ENCODE peak calls at places on chromosome 19, in ten cellular contexts. W is fibroblast of mammary gland, R is left lung, U is HCT116, M is left ventricle myocardium inferior, E is breast epithelium, I is body of pancreas, H is astrocyte of the spinal cord, G is heart left ventricle, J is A549. D is an unnamed sample.

GRCh38 chr19:35211545-35212230 is 16.9 kb downstream of the FAM187B start:
- DNase-seq in E (peak; percentile 58), M (peak; percentile 33), J (no peak), U (no peak), R (no peak), H (no peak), W (no peak), I (peak; percentile 43), G (peak; percentile 55), D (peak; percentile 39)

GRCh38 chr19:16159655-16160054 is 13.7 kb downstream of the CIB3 start:
- DNase-seq in E (no peak), J (no peak), I (no peak), U (no peak), W (no peak), G (no peak), M (no peak), R (no peak), H (no peak), D (no peak)

GRCh38 chr19:45446295-45446694 is 21.5 kb upstream of the FOSB start:
- DNase-seq in H (peak; percentile 53), U (no peak), R (no peak), W (peak; percentile 69), E (no peak), I (no peak), G (no peak), J (peak; percentile 83), M (no peak), D (no peak)

GRCh38 chr19:18433735-18434398 is 4.1 kb downstream of the ISYNA1 start:
- DNase-seq in W (no peak), G (no peak), R (no peak), U (no peak), H (no peak), I (no peak), M (no peak), E (no peak), J (no peak), D (peak; percentile 34)

GRCh38 chr19:916645-917322 is 349 bp upstream of the KISS1R start:
- DNase-seq in R (no peak), E (no peak), M (no peak), H (no peak), G (no peak), U (no peak), I (peak; percentile 49), J (no peak), W (no peak), D (peak; percentile 42)

GRCh38 chr19:3857449-3858003 is 11.3 kb downstream of the ZFR2 start:
- DNase-seq in W (no peak), I (no peak), U (no peak), H (no peak), R (no peak), E (no peak), J (no peak), M (no peak), G (no peak), D (no peak)

GRCh38 chr19:17090501-17091074 is 15.0 kb downstream of the MYO9B start:
- DNase-seq in W (peak; percentile 58), G (no peak), U (no peak), J (no peak), E (no peak), H (no peak), R (no peak), M (no peak), I (no peak), D (no peak)

GRCh38 chr19:44696939-44697669 is 1.8 kb upstream of the CEACAM16 start:
- DNase-seq in J (no peak), I (peak; percentile 88), W (no peak), G (no peak), U (no peak), R (no peak), E (no peak), M (no peak), H (no peak), D (no peak)

GRCh38 chr19:15640294-15640903 is at the start of gene CYP4F3:
- DNase-seq in I (peak; percentile 74), J (peak; percentile 96), W (no peak), E (peak; percentile 41), U (peak; percentile 80), M (peak; percentile 74), R (peak; percentile 89), H (no peak), G (peak; percentile 77), D (peak; percentile 37)

GRCh38 chr19:44607049-44607448 is 6.3 kb upstream of the IGSF23 start:
- DNase-seq in U (no peak), H (no peak), G (no peak), E (no peak), M (no peak), R (no peak), W (peak; percentile 47), J (peak; percentile 67), I (no peak), D (no peak)

GRCh38 chr19:6062274-6062673 is 48.0 kb downstream of the RFX2 start:
- DNase-seq in R (peak; percentile 82), E (peak; percentile 33), G (peak; percentile 64), W (peak; percentile 60), I (no peak), U (no peak), M (no peak), J (no peak), H (peak; percentile 32), D (peak; percentile 59)

GRCh38 chr19:52170304-52170703 is 1.1 kb downstream of the ZNF836 start:
- DNase-seq in I (no peak), W (no peak), E (no peak), H (no peak), U (no peak), J (no peak), R (no peak), G (no peak), M (no peak), D (no peak)

GRCh38 chr19:30802424-30803013 is 430.3 kb downstream of the ZNF536 start:
- DNase-seq in W (no peak), H (no peak), M (no peak), R (no peak), G (no peak), E (no peak), U (no peak), J (no peak), I (no peak), D (no peak)

GRCh38 chr19:38152461-38153379 is 71.3 kb downstream of the DPF1 start:
- DNase-seq in R (no peak), I (no peak), W (no peak), H (peak; percentile 76), U (no peak), M (peak; percentile 41), J (no peak), E (no peak), G (peak; percentile 51), D (no peak)

GRCh38 chr19:10774893-10775292 is 57.0 kb downstream of the DNM2 start:
- DNase-seq in U (no peak), G (no peak), H (no peak), M (no peak), I (no peak), J (no peak), R (no peak), E (no peak), W (peak; percentile 26), D (no peak)

GRCh38 chr19:8938576-8938975 is 71.6 kb downstream of the MUC16 start:
- DNase-seq in I (no peak), M (no peak), R (no peak), E (no peak), U (no peak), W (no peak), H (no peak), G (no peak), J (no peak), D (no peak)

GRCh38 chr19:2122251-2122650 is 25.5 kb downstream of the IZUMO4 start:
- DNase-seq in R (no peak), M (no peak), H (no peak), G (no peak), I (no peak), W (no peak), J (no peak), U (no peak), E (no peak), D (no peak)
- TF ChIP-seq CTCF in R (no peak), M (no peak), H (no peak), G (no peak), I (no peak), W (no peak), J (no peak), U (no peak), E (no peak), D (no peak)

GRCh38 chr19:33428627-33429013 is 55.1 kb downstream of the CEBPG start:
- DNase-seq in U (no peak), R (peak; percentile 27), H (no peak), W (no peak), J (no peak), I (no peak), G (peak; percentile 4), E (no peak), M (peak; percentile 4), D (no peak)
- H3K4me3 ChIP-seq in U (no peak overlapping the region), R (no peak overlapping the region), H (no peak overlapping the region), W (no peak overlapping the region), J (no peak overlapping the region), I (no peak overlapping the region), G (no peak overlapping the region), E (no peak overlapping the region), M (no peak overlapping the region), D (no peak overlapping the region)

GRCh38 chr19:13909430-13909829 is 3.4 kb downstream of the CC2D1A start:
- DNase-seq in W (no peak), H (no peak), G (no peak), U (no peak), E (no peak), M (no peak), R (no peak), J (no peak), I (peak; percentile 81), D (no peak)
- TF ChIP-seq CTCF in W (no peak), H (no peak), G (no peak), U (no peak), E (no peak), M (no peak), R (no peak), J (no peak), I (no peak), D (no peak)

GRCh38 chr19:12478234-12478941 is 6.2 kb downstream of the ZNF709 start:
- DNase-seq in G (no peak), U (no peak), I (no peak), W (no peak), J (no peak), R (no peak), E (no peak), M (no peak), H (no peak), D (no peak)
- H3K4me3 ChIP-seq in G (no peak overlapping the region), U (no peak overlapping the region), I (no peak overlapping the region), W (no peak overlapping the region), J (no peak overlapping the region), R (no peak overlapping the region), E (no peak overlapping the region), M (no peak overlapping the region), H (no peak overlapping the region), D (no peak overlapping the region)

DNA sequence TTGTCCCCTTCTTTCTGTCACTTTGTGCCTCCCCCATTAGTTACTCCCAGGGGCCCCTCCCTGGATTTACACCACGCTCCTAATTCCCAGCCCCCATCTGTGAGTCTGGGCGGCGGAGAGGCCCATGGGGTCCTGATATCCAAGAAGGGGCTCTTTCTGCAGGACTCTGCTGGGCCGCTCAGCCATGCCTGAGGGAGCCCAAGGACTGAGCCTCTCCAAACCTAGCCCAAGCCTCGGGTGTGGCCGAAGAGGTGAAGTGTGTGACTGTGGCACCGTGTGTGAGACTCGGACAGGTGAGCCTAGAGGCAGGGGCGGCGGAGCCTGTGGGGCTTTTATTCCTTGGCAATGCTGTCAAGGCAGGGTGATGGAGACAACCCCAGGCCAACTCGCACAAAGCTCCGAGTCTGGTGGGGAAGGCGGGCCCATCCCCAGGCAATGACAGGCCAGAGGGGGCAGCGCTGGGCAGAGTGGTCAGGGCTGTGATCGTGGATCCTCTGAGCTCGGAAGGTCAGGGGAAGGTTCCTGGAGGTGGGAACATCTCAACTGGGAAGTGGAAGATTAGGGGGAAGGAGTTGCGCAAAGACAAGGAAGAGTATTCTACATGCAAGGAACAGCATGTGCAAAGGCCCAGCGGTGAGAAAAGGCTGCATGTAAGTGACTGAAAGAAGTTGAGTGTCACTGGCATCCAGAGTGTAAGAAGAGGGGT is 1.6 kb downstream of the PLEKHG2 start:
- DNase-seq in R (no peak), J (peak; percentile 77), E (no peak), G (no peak), I (no peak), H (no peak), W (peak; percentile 39), U (no peak), M (no peak), D (no peak)
- TF ChIP-seq CTCF in R (no peak), J (peak; percentile 51), E (no peak), G (no peak), I (no peak), H (peak; percentile 42), W (peak; percentile 26), U (peak; percentile 35), M (no peak), D (peak; percentile 11)